ENCODE peak calls at places on chromosomes 11 and 22, in four cellular contexts. One of them, this sample, is unnamed.

GRCh38 chr11:45146072-45147016 is at the start of gene PRDM11:
- DNase-seq in tibial nerve: no peak
- DNase-seq in A549: peak
- DNase-seq in lower lobe of right lung: peak
- DNase-seq in this sample: peak

GRCh38 chr11:70129051-70129592 is 51.0 kb downstream of the ANO1 start:
- DNase-seq in A549: no peak
- DNase-seq in lower lobe of right lung: no peak
- DNase-seq in tibial nerve: no peak
- DNase-seq in this sample: no peak

GRCh38 chr11:75602916-75603315 is 40.9 kb downstream of the SERPINH1 start:
- DNase-seq in A549: no peak
- DNase-seq in tibial nerve: no peak
- DNase-seq in lower lobe of right lung: no peak
- DNase-seq in this sample: no peak

GRCh38 chr11:33454264-33454663 is 197.1 kb downstream of the HIPK3 start:
- DNase-seq in lower lobe of right lung: no peak
- DNase-seq in tibial nerve: no peak
- DNase-seq in A549: no peak
- DNase-seq in this sample: no peak

GRCh38 chr11:57180141-57180561 is 1.6 kb upstream of the LRRC55 start:
- DNase-seq in lower lobe of right lung: no peak
- DNase-seq in tibial nerve: no peak
- DNase-seq in A549: no peak
- DNase-seq in this sample: no peak

GRCh38 chr11:73281796-73282660 is 9.9 kb downstream of the P2RY6 start:
- DNase-seq in lower lobe of right lung: no peak
- DNase-seq in tibial nerve: no peak
- DNase-seq in A549: no peak
- DNase-seq in this sample: no peak

GRCh38 chr22:20002661-20003060 is 14.0 kb downstream of the ARVCF start:
- DNase-seq in tibial nerve: no peak
- DNase-seq in lower lobe of right lung: no peak
- DNase-seq in A549: no peak
- DNase-seq in this sample: no peak

GRCh38 chr11:130601141-130601540 is 152.7 kb downstream of the ADAMTS15 start:
- DNase-seq in A549: no peak
- DNase-seq in lower lobe of right lung: no peak
- DNase-seq in tibial nerve: peak
- DNase-seq in this sample: peak

GRCh38 chr11:110691961-110692360 is 20.3 kb downstream of the ARHGAP20 start:
- DNase-seq in A549: no peak
- DNase-seq in lower lobe of right lung: no peak
- DNase-seq in tibial nerve: no peak
- DNase-seq in this sample: no peak

GRCh38 chr11:16299884-16300778 is 56.2 kb downstream of the SOX6 start:
- DNase-seq in A549: no peak
- DNase-seq in lower lobe of right lung: no peak
- DNase-seq in tibial nerve: no peak
- DNase-seq in this sample: no peak

GRCh38 chr11:3947084-3947483 is 91.6 kb downstream of the STIM1 start:
- DNase-seq in tibial nerve: no peak
- DNase-seq in lower lobe of right lung: no peak
- DNase-seq in A549: no peak
- DNase-seq in this sample: peak

GRCh38 chr11:74257934-74258553 is 53.4 kb downstream of the P4HA3 start:
- DNase-seq in lower lobe of right lung: no peak
- DNase-seq in tibial nerve: no peak
- DNase-seq in A549: peak
- DNase-seq in this sample: no peak

GRCh38 chr11:86790867-86791849 is 9.2 kb upstream of the PRSS23 start:
- DNase-seq in tibial nerve: no peak
- DNase-seq in A549: no peak
- DNase-seq in lower lobe of right lung: no peak
- DNase-seq in this sample: no peak

GRCh38 chr11:57792060-57792541 is 30.5 kb downstream of the CTNND1 start:
- DNase-seq in tibial nerve: peak
- DNase-seq in A549: no peak
- DNase-seq in lower lobe of right lung: peak
- DNase-seq in this sample: no peak

GRCh38 chr22:41636467-41636866 is 15.4 kb downstream of the XRCC6 start:
- DNase-seq in tibial nerve: no peak
- DNase-seq in A549: peak
- DNase-seq in lower lobe of right lung: no peak
- DNase-seq in this sample: peak

GRCh38 chr11:95802806-95803205 is 12.5 kb downstream of the CEP57 start:
- DNase-seq in tibial nerve: no peak
- DNase-seq in lower lobe of right lung: no peak
- DNase-seq in A549: no peak
- DNase-seq in this sample: no peak

GRCh38 chr11:123122341-123122740 is 60.4 kb upstream of the HSPA8 start:
- DNase-seq in A549: peak
- DNase-seq in tibial nerve: no peak
- DNase-seq in lower lobe of right lung: no peak
- DNase-seq in this sample: peak

GRCh38 chr11:92759571-92760214 is 209.8 kb upstream of the MTNR1B start:
- DNase-seq in A549: no peak
- DNase-seq in lower lobe of right lung: no peak
- DNase-seq in tibial nerve: no peak
- DNase-seq in this sample: no peak

GRCh38 chr11:43021466-43021865 is 290.3 kb upstream of the API5 start:
- DNase-seq in tibial nerve: no peak
- DNase-seq in A549: peak
- DNase-seq in lower lobe of right lung: no peak
- DNase-seq in this sample: no peak

GRCh38 chr11:636511-637332 is at the start of gene DRD4:
- DNase-seq in tibial nerve: no peak
- DNase-seq in A549: no peak
- DNase-seq in lower lobe of right lung: no peak
- DNase-seq in this sample: no peak

GRCh38 chr22:46727813-46728364 is 10.2 kb downstream of the CERK start:
- DNase-seq in A549: no peak
- DNase-seq in lower lobe of right lung: no peak
- DNase-seq in tibial nerve: no peak
- DNase-seq in this sample: no peak

GRCh38 chr22:24418786-24419479 is 8.5 kb upstream of the ADORA2A start:
- DNase-seq in A549: no peak
- DNase-seq in lower lobe of right lung: no peak
- DNase-seq in tibial nerve: no peak
- DNase-seq in this sample: no peak

GRCh38 chr11:24678956-24679355 is 182.1 kb downstream of the LUZP2 start:
- DNase-seq in tibial nerve: no peak
- DNase-seq in lower lobe of right lung: no peak
- DNase-seq in A549: no peak
- DNase-seq in this sample: no peak

GRCh38 chr11:60927061-60927592 is 2.9 kb downstream of the TMEM132A start:
- DNase-seq in tibial nerve: no peak
- DNase-seq in lower lobe of right lung: no peak
- DNase-seq in A549: no peak
- DNase-seq in this sample: no peak
- H3K27ac ChIP-seq in tibial nerve: no peak
- H3K27ac ChIP-seq in lower lobe of right lung: no peak
- H3K27ac ChIP-seq in A549: no peak
- H3K27ac ChIP-seq in this sample: no peak

GRCh38 chr11:68889948-68890446 is 13.6 kb downstream of the MRPL21 start:
- DNase-seq in tibial nerve: peak
- DNase-seq in lower lobe of right lung: no peak
- DNase-seq in A549: peak
- DNase-seq in this sample: no peak

GRCh38 chr11:68892576-68892975 is 11.1 kb downstream of the MRPL21 start:
- DNase-seq in lower lobe of right lung: no peak
- DNase-seq in A549: no peak
- DNase-seq in tibial nerve: no peak
- DNase-seq in this sample: no peak

GRCh38 chr11:68893282-68893681 is 10.3 kb downstream of the MRPL21 start:
- DNase-seq in tibial nerve: no peak
- DNase-seq in lower lobe of right lung: no peak
- DNase-seq in A549: no peak
- DNase-seq in this sample: no peak

GRCh38 chr11:68891356-68891948 is 12.2 kb downstream of the MRPL21 start:
- DNase-seq in tibial nerve: no peak
- DNase-seq in lower lobe of right lung: no peak
- DNase-seq in A549: no peak
- DNase-seq in this sample: no peak

DNA sequence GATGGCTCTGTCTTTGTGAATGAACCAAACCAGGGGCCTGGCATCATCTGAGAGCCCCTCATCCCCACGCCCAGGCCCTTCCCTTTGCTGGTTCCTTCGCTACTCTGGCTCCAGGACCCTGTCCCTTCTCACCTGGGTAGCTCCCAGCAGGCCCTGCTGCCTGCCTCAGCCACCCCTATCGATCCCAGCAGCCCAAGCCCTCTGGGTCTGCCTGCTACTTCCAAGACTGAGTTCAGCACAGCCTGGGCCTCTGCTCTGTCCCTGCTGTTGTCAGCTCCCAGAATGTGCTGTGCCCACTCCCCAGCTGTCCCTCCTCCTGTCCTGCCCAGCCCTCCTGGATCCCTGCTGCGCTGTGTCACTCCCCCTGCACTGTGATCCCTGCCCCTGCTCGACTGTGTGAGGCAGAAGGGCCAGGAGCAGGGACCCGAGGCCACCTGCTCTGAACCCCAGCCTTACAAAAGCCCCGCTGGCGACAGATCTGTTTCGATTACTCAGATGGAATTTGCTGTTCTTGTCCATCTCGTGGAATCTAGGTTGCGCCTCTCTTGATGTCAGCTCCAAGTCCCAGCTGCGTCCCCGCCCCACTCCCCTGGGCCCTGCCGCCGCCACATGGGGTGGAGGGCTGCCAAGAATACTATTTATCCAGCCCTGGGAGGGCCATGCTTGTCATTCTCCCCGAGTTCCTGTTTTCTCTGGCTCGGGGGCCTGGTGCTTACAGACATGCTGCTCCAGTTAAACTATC is 13.0 kb downstream of the MRPL21 start:
- DNase-seq in A549: no peak
- DNase-seq in lower lobe of right lung: peak
- DNase-seq in tibial nerve: peak
- DNase-seq in this sample: peak
- H3K27ac ChIP-seq in A549: no peak
- H3K27ac ChIP-seq in lower lobe of right lung: peak
- H3K27ac ChIP-seq in tibial nerve: peak
- H3K27ac ChIP-seq in this sample: peak

DNA sequence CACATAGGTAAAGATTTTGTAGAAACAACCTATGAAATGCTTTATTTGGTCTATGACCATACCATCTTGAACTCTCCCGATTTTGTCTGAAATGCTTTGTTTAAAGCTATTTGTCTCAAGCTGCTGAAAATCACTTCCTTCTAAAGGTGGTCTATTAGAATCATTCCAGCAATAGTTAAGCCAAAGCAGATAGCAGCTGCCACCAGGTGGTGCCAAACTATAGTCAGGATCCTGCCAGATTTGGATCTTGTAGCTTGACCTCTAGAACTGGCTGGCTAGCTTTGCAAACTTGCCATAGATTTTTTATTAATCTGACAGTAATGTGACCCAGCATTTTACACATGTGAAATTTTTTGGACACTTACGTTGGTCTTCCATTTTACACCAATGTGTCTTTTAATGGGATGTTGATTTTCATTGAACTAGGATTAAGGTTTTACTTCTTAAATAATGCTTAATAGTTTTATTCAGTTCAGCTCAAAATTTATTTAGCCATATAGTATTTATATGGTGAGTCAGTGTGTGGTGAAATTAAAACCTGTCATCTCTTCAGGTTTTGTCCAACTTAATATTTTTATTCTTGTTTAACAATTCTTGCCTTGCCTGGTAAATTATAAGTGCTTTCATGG is 19.7 kb downstream of the CTR9 start:
- DNase-seq in A549: peak
- DNase-seq in lower lobe of right lung: no peak
- DNase-seq in tibial nerve: no peak
- DNase-seq in this sample: peak
- H3K27ac ChIP-seq in A549: no peak
- H3K27ac ChIP-seq in lower lobe of right lung: no peak
- H3K27ac ChIP-seq in tibial nerve: no peak
- H3K27ac ChIP-seq in this sample: no peak

GRCh38 chr22:39097098-39098020 is at the start of gene APOBEC3H:
- DNase-seq in A549: no peak
- DNase-seq in lower lobe of right lung: peak
- DNase-seq in tibial nerve: no peak
- DNase-seq in this sample: no peak
- H3K27ac ChIP-seq in A549: peak
- H3K27ac ChIP-seq in lower lobe of right lung: peak
- H3K27ac ChIP-seq in tibial nerve: peak
- H3K27ac ChIP-seq in this sample: no peak

GRCh38 chr11:112212290-112212689 is 13.9 kb upstream of the PTS start:
- DNase-seq in tibial nerve: no peak
- DNase-seq in A549: no peak
- DNase-seq in lower lobe of right lung: no peak
- DNase-seq in this sample: no peak
- H3K27ac ChIP-seq in tibial nerve: no peak
- H3K27ac ChIP-seq in A549: no peak
- H3K27ac ChIP-seq in lower lobe of right lung: no peak
- H3K27ac ChIP-seq in this sample: no peak

DNA sequence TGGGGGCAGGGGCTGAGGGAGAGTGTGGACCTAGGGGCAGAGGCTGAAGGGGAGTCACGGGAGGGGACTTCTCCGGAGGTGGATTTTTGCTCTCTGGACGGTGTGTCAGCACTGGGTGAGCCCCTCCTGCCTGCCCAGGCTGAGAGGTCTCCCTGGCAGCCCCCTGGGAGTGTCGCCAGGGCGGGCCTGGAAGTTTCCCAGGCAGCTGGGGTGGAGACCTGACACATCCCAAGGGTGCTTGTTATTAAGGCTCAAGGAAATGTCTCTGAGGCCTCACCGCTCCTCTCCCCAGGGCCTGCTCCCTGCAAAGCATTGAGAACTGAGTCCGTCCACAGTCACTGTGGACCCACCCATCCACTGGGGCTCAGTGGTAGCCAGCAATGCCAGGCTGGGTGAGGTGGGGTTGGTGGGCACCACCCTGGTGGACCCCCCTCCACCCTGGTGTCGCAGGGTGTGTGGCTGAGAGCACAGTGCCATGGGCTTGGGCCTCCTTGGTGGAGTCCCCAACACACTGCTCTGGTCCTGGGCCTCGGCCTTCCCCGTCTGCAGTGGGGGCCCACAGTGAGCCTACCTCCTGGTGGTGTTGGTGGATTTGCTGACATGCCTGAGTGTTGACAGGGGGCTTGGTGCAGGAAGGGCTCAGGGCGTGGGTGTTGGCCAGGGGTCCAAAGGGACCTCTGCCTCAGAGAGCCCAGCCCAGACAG is 2.5 kb downstream of the CD81 start:
- DNase-seq in tibial nerve: no peak
- DNase-seq in lower lobe of right lung: peak
- DNase-seq in A549: no peak
- DNase-seq in this sample: no peak
- H3K27ac ChIP-seq in tibial nerve: peak
- H3K27ac ChIP-seq in lower lobe of right lung: peak
- H3K27ac ChIP-seq in A549: no peak
- H3K27ac ChIP-seq in this sample: peak

This sample was measured in gastrocnemius medialis.